ENCODE peak calls at places on chromosomes 1 and 21, in nine cellular contexts. D is D721Med, A is mammary epithelial cell, C is RWPE1, Z is type B pancreatic cell, E is mucosa of descending colon, G is foreskin fibroblast, K is brain microvascular endothelial cell, B is heart right ventricle. H is an unnamed sample.

GRCh38 chr1:56064705-56065104 is 514.7 kb downstream of the PLPP3 start:
- DNase-seq in D (no peak), A (peak), C (peak), Z (no peak), E (no peak), G (peak), K (peak), B (no peak), H (no peak)

GRCh38 chr1:87683557-87683956 is 354.9 kb downstream of the LMO4 start:
- DNase-seq in D (no peak), A (no peak), C (no peak), Z (no peak), E (no peak), G (no peak), K (no peak), B (no peak), H (no peak)

GRCh38 chr21:39954570-39954969 is 87.3 kb downstream of the PCP4 start:
- DNase-seq in D (no peak), A (no peak), C (no peak), Z (no peak), E (no peak), G (no peak), K (no peak), B (no peak), H (no peak)

GRCh38 chr21:39153373-39153772 is 29.9 kb downstream of the PSMG1 start:
- DNase-seq in D (no peak), A (no peak), C (peak), Z (no peak), E (no peak), G (no peak), K (no peak), B (no peak), H (no peak)

GRCh38 chr1:219810451-219810850 is 117.9 kb downstream of the SLC30A10 start:
- DNase-seq in D (no peak), A (no peak), C (no peak), Z (no peak), E (no peak), G (no peak), K (no peak), B (no peak), H (peak)

GRCh38 chr1:243731974-243732373 is 118.1 kb downstream of the AKT3 start:
- DNase-seq in D (no peak), A (no peak), C (no peak), Z (no peak), E (no peak), G (no peak), K (no peak), B (no peak), H (no peak)

GRCh38 chr1:91022518-91022929 is 689 bp upstream of the ZNF644 start:
- DNase-seq in D (no peak), A (no peak), C (no peak), Z (no peak), E (no peak), G (no peak), K (no peak), B (no peak), H (no peak)

GRCh38 chr1:229076217-229076616 is 194.7 kb upstream of the RAB4A start:
- DNase-seq in D (no peak), A (no peak), C (no peak), Z (peak), E (no peak), G (no peak), K (no peak), B (no peak), H (no peak)

GRCh38 chr1:18776777-18777176 is 82.7 kb downstream of the TAS1R2 start:
- DNase-seq in D (no peak), A (no peak), C (no peak), Z (no peak), E (no peak), G (no peak), K (no peak), B (no peak), H (no peak)

GRCh38 chr1:193634876-193635275 is 448.5 kb upstream of the B3GALT2 start:
- DNase-seq in D (no peak), A (no peak), C (no peak), Z (no peak), E (no peak), G (no peak), K (no peak), B (no peak), H (no peak)

GRCh38 chr1:27520651-27521050 is 30.7 kb upstream of the WASF2 start:
- DNase-seq in D (no peak), A (no peak), C (no peak), Z (no peak), E (no peak), G (no peak), K (no peak), B (no peak), H (no peak)

GRCh38 chr1:232452137-232452536 is 177.8 kb downstream of the SIPA1L2 start:
- DNase-seq in D (no peak), A (no peak), C (no peak), Z (no peak), E (no peak), G (no peak), K (no peak), B (no peak), H (no peak)

GRCh38 chr1:212030936-212031528 is 4.3 kb downstream of the INTS7 start:
- DNase-seq in D (no peak), A (peak), C (peak), Z (no peak), E (no peak), G (peak), K (peak), B (no peak), H (peak)

GRCh38 chr1:72037745-72038343 is 244.5 kb downstream of the NEGR1 start:
- DNase-seq in D (no peak), A (peak), C (peak), Z (no peak), E (no peak), G (peak), K (peak), B (no peak), H (peak)

GRCh38 chr1:58649555-58649954 is 50.3 kb downstream of the MYSM1 start:
- DNase-seq in D (no peak), A (no peak), C (no peak), Z (no peak), E (peak), G (no peak), K (no peak), B (no peak), H (no peak)

GRCh38 chr1:169957884-169958283 is 64.2 kb upstream of the SCYL3 start:
- DNase-seq in D (no peak), A (no peak), C (no peak), Z (no peak), E (no peak), G (no peak), K (no peak), B (no peak), H (no peak)

GRCh38 chr1:23528245-23528978 is 2.6 kb downstream of the E2F2 start:
- DNase-seq in D (no peak), A (peak), C (peak), Z (no peak), E (peak), G (peak), K (peak), B (peak), H (peak)

GRCh38 chr1:215631489-215631888 is 64.4 kb downstream of the KCTD3 start:
- DNase-seq in D (no peak), A (peak), C (peak), Z (no peak), E (no peak), G (no peak), K (peak), B (peak), H (no peak)

GRCh38 chr1:47752048-47752451 is 245.1 kb downstream of the TRABD2B start:
- DNase-seq in D (no peak), A (no peak), C (no peak), Z (peak), E (peak), G (peak), K (no peak), B (no peak), H (no peak)

GRCh38 chr1:19313636-19313959 is 1.5 kb downstream of the SLC66A1 start:
- DNase-seq in D (no peak), A (peak), C (no peak), Z (no peak), E (no peak), G (no peak), K (no peak), B (no peak), H (no peak)

GRCh38 chr1:67564193-67564592 is 120.8 kb upstream of the GADD45A start:
- DNase-seq in D (no peak), A (no peak), C (no peak), Z (no peak), E (peak), G (no peak), K (no peak), B (no peak), H (no peak)

GRCh38 chr1:185062710-185063370 is 17.5 kb downstream of the RNF2 start:
- DNase-seq in D (no peak), A (no peak), C (no peak), Z (no peak), E (no peak), G (no peak), K (no peak), B (no peak), H (no peak)

GRCh38 chr1:97084566-97084965 is 363.0 kb downstream of the PTBP2 start:
- DNase-seq in D (no peak), A (peak), C (no peak), Z (no peak), E (no peak), G (peak), K (no peak), B (no peak), H (no peak)

GRCh38 chr1:19505694-19506457 is 20.5 kb upstream of the CAPZB start:
- DNase-seq in D (no peak), A (no peak), C (no peak), Z (no peak), E (no peak), G (no peak), K (no peak), B (peak), H (no peak)

GRCh38 chr1:225700164-225700740 is 47.3 kb upstream of the ENAH start:
- DNase-seq in D (no peak), A (peak), C (peak), Z (no peak), E (no peak), G (peak), K (peak), B (no peak), H (peak)

DNA sequence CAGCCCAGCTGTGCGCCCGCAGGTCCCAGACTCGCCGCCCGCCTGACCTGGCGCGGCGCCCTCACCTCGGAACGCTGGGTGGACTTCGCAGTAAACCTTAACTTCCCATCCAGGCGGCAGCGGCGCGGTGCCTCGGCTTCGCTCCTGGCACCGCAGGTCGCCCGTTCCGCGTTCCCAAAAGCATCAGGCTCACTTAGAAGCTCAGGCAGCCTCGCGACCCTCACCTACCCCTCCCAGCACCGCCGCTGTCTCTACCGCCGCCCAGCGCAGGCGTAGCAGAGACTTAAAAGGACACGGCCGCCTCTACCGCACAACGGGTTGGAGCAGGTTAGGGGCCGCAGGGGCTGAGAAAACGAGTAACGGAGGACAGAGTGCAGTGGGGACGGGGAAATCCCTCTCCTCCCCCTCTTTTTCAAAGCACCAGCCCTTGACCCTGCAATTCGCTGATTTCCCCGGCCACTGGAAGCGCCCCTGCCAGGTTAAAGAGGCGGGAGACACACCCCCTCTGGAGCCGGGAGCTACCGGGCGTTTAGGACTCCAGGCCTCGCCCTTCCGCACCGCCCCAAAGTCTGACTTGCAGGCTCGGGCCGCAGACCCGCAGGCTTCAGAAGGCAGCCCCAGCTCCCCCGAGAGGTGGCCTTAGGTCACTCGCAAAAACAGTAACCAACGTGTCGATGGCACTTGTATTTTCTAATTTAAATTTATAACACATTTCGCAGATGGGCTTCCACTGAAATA is 328.5 kb downstream of the FAM72C start:
- DNase-seq in D (no peak), A (no peak), C (no peak), Z (no peak), E (no peak), G (no peak), K (no peak), B (no peak), H (no peak)
- TF ChIP-seq CTCF in D (no peak), A (no peak), C (no peak), Z (no peak), E (no peak), G (no peak), K (no peak), B (no peak), H (no peak)

GRCh38 chr1:15137807-15138206 is 15.7 kb upstream of the TMEM51 start:
- DNase-seq in D (no peak), A (no peak), C (no peak), Z (no peak), E (no peak), G (no peak), K (no peak), B (no peak), H (no peak)
- TF ChIP-seq CTCF in D (no peak), A (no peak), C (no peak), Z (no peak), E (no peak), G (no peak), K (no peak), B (no peak), H (no peak)

GRCh38 chr1:157193219-157193618 is 55.0 kb upstream of the ETV3 start:
- DNase-seq in D (no peak), A (no peak), C (no peak), Z (no peak), E (no peak), G (no peak), K (no peak), B (no peak), H (no peak)

GRCh38 chr1:157195521-157196244 is 57.5 kb upstream of the ETV3 start:
- DNase-seq in D (no peak), A (no peak), C (no peak), Z (no peak), E (no peak), G (no peak), K (no peak), B (no peak), H (no peak)

GRCh38 chr1:157196245-157196543 is 58.0 kb upstream of the ETV3 start:
- DNase-seq in D (no peak), A (no peak), C (no peak), Z (no peak), E (no peak), G (no peak), K (no peak), B (no peak), H (no peak)

GRCh38 chr1:157194739-157195520 is 56.7 kb upstream of the ETV3 start:
- DNase-seq in D (no peak), A (no peak), C (no peak), Z (no peak), E (no peak), G (no peak), K (no peak), B (no peak), H (no peak)

DNA sequence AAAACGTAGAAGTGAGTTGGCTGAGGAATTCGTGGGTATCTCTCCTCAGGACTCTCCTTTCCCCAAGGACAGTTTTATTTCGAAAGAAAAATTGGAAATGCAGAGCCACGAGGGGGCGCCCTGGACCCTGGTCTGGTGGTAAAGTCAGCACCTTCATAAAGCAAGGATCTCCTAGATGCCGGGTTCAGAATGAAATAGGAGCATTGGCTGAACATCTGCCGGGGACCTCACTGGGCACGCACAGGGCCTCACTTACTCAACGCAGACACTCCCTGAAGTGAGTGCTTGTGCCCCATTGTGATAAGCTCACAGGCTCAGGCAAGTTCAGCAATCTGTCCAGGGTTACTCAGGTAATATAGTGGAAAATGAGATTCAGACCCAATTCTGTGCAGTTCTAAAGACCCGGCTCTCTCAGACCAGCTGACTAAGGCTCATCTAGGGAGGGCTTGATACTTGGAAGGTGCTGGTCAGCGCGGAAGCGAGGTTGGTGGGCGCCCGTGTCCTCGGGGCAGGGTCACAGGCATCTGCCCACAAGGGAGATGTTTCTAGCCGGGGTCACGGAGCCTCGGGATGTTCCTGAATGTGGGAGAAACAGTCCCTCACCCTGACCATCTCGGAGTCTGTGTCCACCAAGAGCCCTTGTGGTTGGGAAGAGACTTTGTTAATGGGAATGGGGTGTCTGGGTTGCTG is 55.7 kb upstream of the ETV3 start:
- DNase-seq in D (no peak), A (peak), C (peak), Z (no peak), E (peak), G (peak), K (peak), B (peak), H (peak)
- TF ChIP-seq CTCF in D (peak), A (peak), C (peak), Z (peak), E (peak), G (peak), K (peak), B (peak), H (peak)

GRCh38 chr1:153795325-153795837 is 20.2 kb downstream of the SLC27A3 start:
- DNase-seq in D (no peak), A (no peak), C (no peak), Z (no peak), E (no peak), G (no peak), K (no peak), B (no peak), H (no peak)
- TF ChIP-seq CTCF in D (no peak), A (no peak), C (no peak), Z (no peak), E (no peak), G (no peak), K (no peak), B (no peak), H (no peak)

GRCh38 chr1:54944610-54945392 is 35.6 kb upstream of the TMEM61 start:
- DNase-seq in D (peak), A (peak), C (peak), Z (no peak), E (peak), G (peak), K (peak), B (peak), H (peak)
- TF ChIP-seq CTCF in D (peak), A (peak), C (peak), Z (peak), E (peak), G (peak), K (peak), B (peak), H (peak)

H was measured in AG09319.